ENCODE peak calls at places on chromosomes 1 and 21, in eight cellular contexts. X is NCI-H1694; T is NAMALWA; S is vagina; I is amygdala; U is lower leg skin; H is choroid plexus epithelial cell; A is stimulated activated CD4-positive, alpha-beta T cell treated with anti-CD3 and anti-CD28 coated beads, Interleukin-12 subunit alpha, Interleukin-12 subunit beta, amount 100 ng/mL, for 24 hours. V is an unnamed sample.

GRCh38 chr1:20630730-20631129 is 2.5 kb upstream of the PINK1 start:
- DNase-seq in X (no peak), T (no peak), S (no peak), I (no peak), U (no peak), H (no peak), A (no peak), V (no peak)

GRCh38 chr1:42958488-42959317 is at the start of gene SLC2A1:
- DNase-seq in X (peak; percentile 72), T (peak; percentile 96), S (no peak), I (peak; percentile 96), U (peak; percentile 89), H (peak; percentile 93), A (peak; percentile 91), V (peak; percentile 92)

GRCh38 chr1:111656093-111657017 is 36.8 kb downstream of the RAP1A start:
- DNase-seq in X (no peak), T (peak; percentile 50), S (no peak), I (no peak), U (peak; percentile 32), H (peak; percentile 81), A (no peak), V (no peak)

GRCh38 chr1:32904797-32905196 is 3.6 kb upstream of the TMEM54 start:
- DNase-seq in X (no peak), T (no peak), S (no peak), I (no peak), U (no peak), H (no peak), A (no peak), V (no peak)

GRCh38 chr1:77273891-77274290 is 7.9 kb upstream of the AK5 start:
- DNase-seq in X (no peak), T (no peak), S (no peak), I (no peak), U (no peak), H (peak; percentile 37), A (no peak), V (no peak)

GRCh38 chr1:172533511-172534116 is 664 bp downstream of the SUCO start:
- DNase-seq in X (peak; percentile 35), T (peak; percentile 86), S (no peak), I (peak; percentile 1), U (peak; percentile 52), H (peak; percentile 42), A (no peak), V (peak; percentile 6)

GRCh38 chr21:33816148-33816547 is 99.5 kb downstream of the ATP5PO start:
- DNase-seq in X (no peak), T (no peak), S (no peak), I (no peak), U (no peak), H (no peak), A (no peak), V (no peak)

GRCh38 chr1:157288511-157288910 is 150.3 kb upstream of the ETV3 start:
- DNase-seq in X (no peak), T (no peak), S (peak; percentile 46), I (no peak), U (no peak), H (no peak), A (no peak), V (no peak)

GRCh38 chr1:200838676-200839445 is 33.9 kb upstream of the GPR25 start:
- DNase-seq in X (no peak), T (no peak), S (no peak), I (no peak), U (no peak), H (peak; percentile 59), A (no peak), V (no peak)

GRCh38 chr1:120179420-120180348 is 3.4 kb upstream of the SEC22B start:
- DNase-seq in X (no peak), T (no peak), S (no peak), I (no peak), U (no peak), H (peak; percentile 87), A (no peak), V (no peak)

GRCh38 chr1:164602142-164602429 is 43.1 kb downstream of the PBX1 start:
- DNase-seq in X (no peak), T (no peak), S (no peak), I (no peak), U (peak; percentile 65), H (no peak), A (no peak), V (no peak)

GRCh38 chr1:193549067-193549466 is 362.7 kb upstream of the B3GALT2 start:
- DNase-seq in X (no peak), T (no peak), S (no peak), I (no peak), U (no peak), H (no peak), A (no peak), V (no peak)

GRCh38 chr1:206651958-206652890 is 16.9 kb downstream of the DYRK3 start:
- DNase-seq in X (no peak), T (no peak), S (no peak), I (no peak), U (no peak), H (no peak), A (no peak), V (no peak)